ENCODE peak calls at places on chromosomes 13 and 19, in five cellular contexts. V is fibroblast of mammary gland, P is cardiac muscle cell, C is GM13976, R is epithelial cell of proximal tubule. O is an unnamed sample.

GRCh38 chr19:46615966-46616365 is 8.9 kb downstream of the PTGIR start:
- DNase-seq in V (no peak), P (no peak), C (no peak), R (no peak), O (no peak)

GRCh38 chr13:43304449-43304848 is 281.1 kb downstream of the DNAJC15 start:
- DNase-seq in V (no peak), P (no peak), C (no peak), R (no peak), O (no peak)

GRCh38 chr19:19485998-19486290 is 29.4 kb downstream of the TSSK6 start:
- DNase-seq in V (no peak), P (no peak), C (no peak), R (no peak), O (no peak)

GRCh38 chr19:28633223-28634030 is 579.5 kb downstream of the UQCRFS1 start:
- DNase-seq in V (peak), P (peak), C (peak), R (no peak), O (peak)

GRCh38 chr19:37997911-37998344 is 90.9 kb downstream of the SIPA1L3 start:
- DNase-seq in V (peak), P (peak), C (no peak), R (peak), O (no peak)

GRCh38 chr19:34578173-34578572 is 96.6 kb downstream of the WTIP start:
- DNase-seq in V (no peak), P (no peak), C (no peak), R (no peak), O (no peak)

GRCh38 chr13:50732712-50733111 is 110.8 kb downstream of the DLEU7 start:
- DNase-seq in V (peak), P (peak), C (no peak), R (no peak), O (no peak)

GRCh38 chr13:95098916-95099315 is 202.3 kb downstream of the ABCC4 start:
- DNase-seq in V (no peak), P (no peak), C (no peak), R (no peak), O (no peak)

GRCh38 chr19:14102102-14102696 is 11.6 kb upstream of the SAMD1 start:
- DNase-seq in V (peak), P (peak), C (no peak), R (no peak), O (no peak)

DNA sequence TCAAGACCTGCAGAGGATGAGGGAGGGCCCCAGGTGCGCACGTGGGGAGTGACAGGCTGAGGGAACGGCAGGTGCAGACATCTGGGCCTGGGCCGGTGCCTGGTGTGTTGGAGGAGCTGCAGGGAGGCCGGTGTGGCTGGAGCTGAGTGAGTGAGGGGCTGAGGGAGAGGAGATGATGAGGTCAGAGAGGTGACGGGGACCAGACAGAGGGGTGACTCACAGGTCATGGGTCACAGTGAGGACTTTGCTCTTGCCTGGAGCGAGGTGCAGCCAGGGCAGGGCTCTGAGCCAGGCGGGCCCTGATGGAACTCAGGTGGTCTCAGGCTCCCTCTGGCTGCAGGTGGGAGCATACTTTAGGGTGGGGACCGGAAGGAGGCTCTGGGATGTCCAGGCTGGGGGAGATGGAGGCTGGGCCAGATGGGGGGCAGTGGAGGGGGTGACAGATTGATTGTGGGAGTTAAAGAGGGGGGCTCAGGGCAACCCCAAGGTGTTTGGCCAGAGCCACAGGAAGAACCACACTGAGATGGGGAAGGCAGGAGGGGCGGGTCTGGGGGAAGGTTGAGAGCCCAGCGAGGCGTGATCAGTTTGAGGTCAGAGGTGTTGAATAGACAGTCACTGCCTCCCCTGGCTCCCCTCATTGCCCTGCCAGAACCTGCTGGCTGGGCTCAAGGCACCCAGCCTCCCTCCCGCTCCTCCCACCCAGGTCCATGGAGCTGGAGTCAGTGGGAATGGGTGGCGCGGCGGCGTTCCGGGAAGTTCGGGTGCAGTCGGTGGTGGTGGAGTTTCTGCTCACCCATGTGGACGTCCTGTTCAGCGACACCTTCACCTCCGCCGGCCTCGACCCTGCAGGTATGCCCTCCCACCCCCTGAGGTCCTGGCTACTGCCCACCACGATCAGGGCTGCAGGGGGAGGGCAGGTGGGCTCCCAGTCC is 8.4 kb downstream of the ARHGAP33 start:
- DNase-seq in V (no peak), P (no peak), C (no peak), R (no peak), O (no peak)
- TF ChIP-seq CTCF in V (no peak), P (no peak), C (no peak), R (no peak), O (no peak)

DNA sequence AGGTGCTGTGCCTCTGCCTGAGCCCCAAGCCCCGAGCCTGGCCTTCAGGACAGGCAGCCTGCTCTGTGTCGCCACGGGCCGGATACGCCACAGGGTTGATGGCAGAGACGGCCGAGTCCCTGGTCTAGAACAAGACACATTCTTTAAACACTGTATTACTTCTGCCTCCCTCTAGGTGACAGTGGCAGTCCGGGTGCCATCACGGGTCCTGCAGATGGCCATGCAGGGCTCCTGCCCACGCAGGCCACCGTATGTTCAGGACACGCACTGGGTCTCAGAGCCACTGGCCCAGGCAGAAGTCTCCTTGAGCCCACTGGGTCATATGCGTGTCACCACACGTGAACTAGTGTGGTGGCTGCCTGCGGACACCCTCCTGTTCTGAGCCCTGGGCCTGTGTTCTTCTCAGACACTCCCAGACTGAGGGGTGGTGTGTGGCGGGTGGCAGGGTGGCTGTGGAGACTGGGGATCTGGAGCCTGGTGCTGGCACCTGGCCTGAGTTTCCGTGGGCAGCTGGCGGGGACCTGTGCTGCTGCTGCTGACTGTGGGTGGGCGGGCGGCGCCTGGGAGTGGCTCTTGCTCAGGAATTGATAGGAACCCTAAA is 4.4 kb downstream of the PLEKHJ1 start:
- DNase-seq in V (no peak), P (no peak), C (no peak), R (no peak), O (no peak)
- TF ChIP-seq CTCF in V (no peak), P (no peak), C (peak), R (no peak), O (no peak)

GRCh38 chr13:22801402-22802003 is 379.3 kb upstream of the SGCG start:
- DNase-seq in V (peak), P (peak), C (peak), R (peak), O (no peak)
- TF ChIP-seq CTCF in V (peak), P (peak), C (peak), R (peak), O (peak)

GRCh38 chr13:59734393-59734792 is 429.3 kb downstream of the DIAPH3 start:
- DNase-seq in V (no peak), P (no peak), C (peak), R (no peak), O (peak)

GRCh38 chr13:59730026-59730425 is 433.7 kb downstream of the DIAPH3 start:
- DNase-seq in V (no peak), P (peak), C (no peak), R (no peak), O (no peak)

GRCh38 chr13:59728896-59729545 is 434.7 kb downstream of the DIAPH3 start:
- DNase-seq in V (no peak), P (no peak), C (no peak), R (no peak), O (no peak)
- TF ChIP-seq CTCF in V (no peak), P (no peak), C (no peak), R (no peak), O (no peak)

GRCh38 chr13:113746671-113747070 is 12.4 kb upstream of the TMEM255B start:
- DNase-seq in V (no peak), P (no peak), C (no peak), R (no peak), O (no peak)
- TF ChIP-seq CTCF in V (no peak), P (no peak), C (no peak), R (no peak), O (no peak)